ENCODE peak calls at places on chromosomes 12 and 14, in six cellular contexts. O, A, B, X, C and N are unnamed samples.

GRCh38 chr12:116066381-116067230 is 210.9 kb downstream of the MED13L start:
- DNase-seq in C (no peak), X (no peak), A (peak), O (peak), B (peak), N (peak)

GRCh38 chr12:56266634-56267442 is at the start of gene COQ10A:
- DNase-seq in X (peak), O (peak), C (peak), A (peak), B (peak), N (peak)

GRCh38 chr12:42162198-42162597 is 17.5 kb upstream of the GXYLT1 start:
- DNase-seq in X (no peak), C (no peak), A (no peak), O (no peak), B (no peak), N (peak)

GRCh38 chr14:22847661-22848341 is 11.4 kb downstream of the MMP14 start:
- DNase-seq in A (no peak), B (no peak), C (no peak), X (no peak), O (no peak), N (peak)

GRCh38 chr14:54815016-54815415 is 87.6 kb downstream of the GCH1 start:
- DNase-seq in A (no peak), O (no peak), B (peak), X (peak), C (no peak), N (no peak)

GRCh38 chr12:10562306-10562933 is 51.0 kb downstream of the MAGOHB start:
- DNase-seq in O (no peak), B (peak), C (no peak), X (no peak), A (peak), N (peak)

GRCh38 chr14:67137744-67138371 is 51.4 kb upstream of the GARIN2 start:
- DNase-seq in C (no peak), X (no peak), A (peak), O (no peak), B (no peak), N (peak)

GRCh38 chr14:102442241-102443211 is 67.0 kb downstream of the ANKRD9 start:
- DNase-seq in C (no peak), A (no peak), O (no peak), B (no peak), X (no peak), N (peak)

GRCh38 chr12:530308-530707 is 70.6 kb downstream of the B4GALNT3 start:
- DNase-seq in O (no peak), A (no peak), B (no peak), C (no peak), X (peak), N (peak)

GRCh38 chr12:112117685-112118084 is 7.7 kb upstream of the TRAFD1 start:
- DNase-seq in O (no peak), X (peak), A (no peak), B (peak), C (no peak), N (no peak)

GRCh38 chr12:54330442-54330841 is 5.5 kb downstream of the COPZ1 start:
- DNase-seq in C (no peak), X (no peak), O (no peak), B (no peak), A (no peak), N (no peak)

GRCh38 chr12:46237381-46238045 is 31.3 kb downstream of the SLC38A1 start:
- DNase-seq in A (no peak), O (no peak), X (no peak), C (no peak), B (no peak), N (no peak)

GRCh38 chr14:88933203-88933602 is 108.8 kb downstream of the TTC8 start:
- DNase-seq in B (no peak), X (no peak), A (no peak), O (no peak), C (no peak), N (no peak)

GRCh38 chr12:64478661-64479060 is 26.7 kb downstream of the TBK1 start:
- DNase-seq in B (no peak), X (no peak), A (no peak), C (no peak), O (no peak), N (no peak)

GRCh38 chr12:53324113-53324778 is 2.8 kb upstream of the AAAS start:
- DNase-seq in O (peak), A (no peak), C (no peak), B (no peak), X (no peak), N (no peak)

GRCh38 chr14:68549057-68549421 is 243.8 kb downstream of the ZFP36L1 start:
- DNase-seq in C (no peak), O (no peak), X (peak), A (peak), B (no peak), N (peak)

DNA sequence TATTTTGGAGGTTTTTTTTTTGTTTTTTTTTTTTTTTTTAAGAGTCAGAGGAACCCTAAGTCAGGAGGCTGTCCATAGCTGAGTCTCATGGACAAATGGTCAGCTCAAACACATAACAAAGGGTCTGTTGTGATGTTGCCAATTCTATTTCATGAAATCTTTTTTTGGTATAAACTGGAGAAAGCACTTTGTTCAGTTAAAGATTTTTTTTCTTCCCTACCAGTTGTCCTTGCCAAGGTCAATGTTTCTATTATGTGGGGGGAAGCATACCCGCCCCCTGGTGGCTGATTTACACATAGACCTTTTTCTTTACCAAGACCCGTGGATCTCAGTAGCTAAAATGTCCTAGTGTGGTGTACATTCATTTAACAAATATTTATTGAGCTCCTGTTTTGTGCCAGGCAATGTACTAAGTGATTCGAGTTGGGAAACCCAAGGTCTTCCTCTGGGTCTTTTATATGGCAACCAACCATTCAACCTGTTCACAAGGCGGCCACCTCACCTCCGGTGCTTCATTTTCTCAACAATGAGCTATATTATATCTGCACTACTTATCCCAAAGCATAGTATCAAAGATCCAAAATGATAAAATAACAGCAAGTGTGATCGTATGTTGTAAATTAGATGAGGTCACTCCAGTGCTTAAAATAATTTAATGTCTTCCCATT is 214.5 kb downstream of the PAH start:
- DNase-seq in B (peak), O (no peak), A (peak), X (peak), C (no peak), N (peak)
- TF ChIP-seq CTCF in B (peak), O (no peak), A (peak), X (peak), C (peak), N (peak)

GRCh38 chr14:63276492-63277342 is 42.0 kb downstream of the GPHB5 start:
- DNase-seq in X (no peak), B (peak), A (peak), C (no peak), O (no peak), N (peak)
- TF ChIP-seq CTCF in X (peak), B (peak), A (peak), C (peak), O (no peak), N (peak)

GRCh38 chr12:50533203-50533584 is 28.4 kb downstream of the DIP2B start:
- DNase-seq in C (no peak), O (no peak), A (no peak), B (no peak), X (no peak), N (no peak)
- TF ChIP-seq CTCF in C (no peak), O (no peak), A (no peak), B (no peak), X (no peak), N (no peak)

GRCh38 chr12:131737485-131737827 is 26.6 kb downstream of the SFSWAP start:
- DNase-seq in A (no peak), B (no peak), C (no peak), X (no peak), O (no peak), N (no peak)
- TF ChIP-seq CTCF in A (no peak), B (no peak), C (no peak), X (no peak), O (no peak), N (no peak)

DNA sequence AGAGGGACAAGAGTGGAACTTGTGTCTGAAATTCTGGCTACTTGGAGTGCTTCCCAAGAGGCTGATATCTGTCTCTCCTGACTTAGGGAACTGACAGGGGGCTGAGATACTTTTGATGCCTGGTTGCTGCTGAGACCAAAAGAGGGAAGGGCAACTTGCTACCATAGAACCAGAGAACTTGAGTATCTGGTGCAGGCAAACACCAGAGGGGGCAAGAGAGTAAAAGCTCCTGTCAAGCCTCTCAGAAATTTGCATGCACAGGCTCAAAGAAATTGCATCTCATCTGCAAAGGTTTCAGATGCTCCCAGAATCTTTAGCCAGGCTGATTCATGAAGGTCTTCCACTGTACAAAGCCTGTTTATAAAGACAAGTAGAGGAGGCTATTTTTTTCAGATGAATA is 391.3 kb upstream of the FOXG1 start:
- DNase-seq in C (no peak), B (peak), O (no peak), A (no peak), X (no peak), N (no peak)
- TF ChIP-seq CTCF in C (peak), B (peak), O (no peak), A (no peak), X (no peak), N (no peak)

GRCh38 chr12:27012982-27013255 is 1.3 kb downstream of the TM7SF3 start:
- DNase-seq in X (no peak), O (no peak), C (no peak), A (no peak), B (no peak), N (no peak)

GRCh38 chr12:27008070-27008469 is 6.1 kb downstream of the TM7SF3 start:
- DNase-seq in C (no peak), X (no peak), B (no peak), O (no peak), A (no peak), N (no peak)

GRCh38 chr12:27006797-27007467 is 7.3 kb downstream of the TM7SF3 start:
- DNase-seq in O (no peak), B (no peak), A (no peak), X (no peak), C (no peak), N (no peak)

GRCh38 chr12:27012239-27012981 is 1.8 kb downstream of the TM7SF3 start:
- DNase-seq in B (no peak), O (no peak), A (no peak), X (no peak), C (no peak), N (no peak)

GRCh38 chr12:27009926-27010325 is 4.3 kb downstream of the TM7SF3 start:
- DNase-seq in X (no peak), C (no peak), A (no peak), B (no peak), O (no peak), N (peak)
- TF ChIP-seq CTCF in X (no peak), C (no peak), A (no peak), B (no peak), O (no peak), N (peak)

GRCh38 chr14:36647827-36648753 is 13.6 kb upstream of the PAX9 start:
- DNase-seq in O (no peak), X (no peak), C (peak), B (peak), A (peak), N (no peak)
- TF ChIP-seq CTCF in O (no peak), X (peak), C (peak), B (peak), A (peak), N (peak)

GRCh38 chr14:90546767-90547166 is 149.9 kb downstream of the CALM1 start:
- DNase-seq in C (no peak), O (no peak), X (peak), A (no peak), B (no peak), N (no peak)
- TF ChIP-seq CTCF in C (no peak), O (no peak), X (no peak), A (no peak), B (no peak), N (no peak)